ENCODE peak calls at places on chromosomes 12 and 14, in ten cellular contexts. One of them, this sample, is unnamed.

GRCh38 chr12:93003540-93004239 is 74.6 kb upstream of the EEA1 start:
- DNase-seq in activated CD8-positive, alpha-beta T cell treated with anti-CD3 and anti-CD28 coated beads for 36 hours: no peak
- DNase-seq in fibroblast of the aortic adventitia: peak; percentile 45
- DNase-seq in dorsolateral prefrontal cortex: no peak
- DNase-seq in AG09319: no peak
- DNase-seq in CD8-positive, alpha-beta T cell: no peak
- DNase-seq in upper lobe of right lung: no peak
- DNase-seq in MCF 10A: peak; percentile 42
- DNase-seq in lower lobe of right lung: no peak
- DNase-seq in psoas muscle: no peak
- DNase-seq in this sample: no peak

GRCh38 chr12:24109381-24110039 is 160.0 kb upstream of the SOX5 start:
- DNase-seq in activated CD8-positive, alpha-beta T cell treated with anti-CD3 and anti-CD28 coated beads for 36 hours: no peak
- DNase-seq in fibroblast of the aortic adventitia: peak; percentile 30
- DNase-seq in dorsolateral prefrontal cortex: no peak
- DNase-seq in AG09319: no peak
- DNase-seq in CD8-positive, alpha-beta T cell: no peak
- DNase-seq in upper lobe of right lung: no peak
- DNase-seq in MCF 10A: peak; percentile 27
- DNase-seq in lower lobe of right lung: no peak
- DNase-seq in psoas muscle: no peak
- DNase-seq in this sample: peak; percentile 66

GRCh38 chr14:64637735-64638473 is 66.3 kb upstream of the PLEKHG3 start:
- DNase-seq in activated CD8-positive, alpha-beta T cell treated with anti-CD3 and anti-CD28 coated beads for 36 hours: no peak
- DNase-seq in fibroblast of the aortic adventitia: no peak
- DNase-seq in dorsolateral prefrontal cortex: no peak
- DNase-seq in AG09319: no peak
- DNase-seq in CD8-positive, alpha-beta T cell: no peak
- DNase-seq in upper lobe of right lung: no peak
- DNase-seq in MCF 10A: no peak
- DNase-seq in lower lobe of right lung: no peak
- DNase-seq in psoas muscle: no peak
- DNase-seq in this sample: no peak

GRCh38 chr12:127987199-127987901 is 279.6 kb upstream of the TMEM132C start:
- DNase-seq in activated CD8-positive, alpha-beta T cell treated with anti-CD3 and anti-CD28 coated beads for 36 hours: no peak
- DNase-seq in fibroblast of the aortic adventitia: peak; percentile 11
- DNase-seq in dorsolateral prefrontal cortex: no peak
- DNase-seq in AG09319: no peak
- DNase-seq in CD8-positive, alpha-beta T cell: no peak
- DNase-seq in upper lobe of right lung: no peak
- DNase-seq in MCF 10A: no peak
- DNase-seq in lower lobe of right lung: no peak
- DNase-seq in psoas muscle: no peak
- DNase-seq in this sample: no peak

GRCh38 chr12:113796086-113796827 is 169.9 kb downstream of the RBM19 start:
- DNase-seq in activated CD8-positive, alpha-beta T cell treated with anti-CD3 and anti-CD28 coated beads for 36 hours: no peak
- DNase-seq in fibroblast of the aortic adventitia: no peak
- DNase-seq in dorsolateral prefrontal cortex: no peak
- DNase-seq in AG09319: no peak
- DNase-seq in CD8-positive, alpha-beta T cell: no peak
- DNase-seq in upper lobe of right lung: peak; percentile 38
- DNase-seq in MCF 10A: no peak
- DNase-seq in lower lobe of right lung: no peak
- DNase-seq in psoas muscle: no peak
- DNase-seq in this sample: no peak

GRCh38 chr14:94882401-94882800 is 112.5 kb upstream of the GSC start:
- DNase-seq in activated CD8-positive, alpha-beta T cell treated with anti-CD3 and anti-CD28 coated beads for 36 hours: no peak
- DNase-seq in fibroblast of the aortic adventitia: no peak
- DNase-seq in dorsolateral prefrontal cortex: no peak
- DNase-seq in AG09319: no peak
- DNase-seq in CD8-positive, alpha-beta T cell: no peak
- DNase-seq in upper lobe of right lung: no peak
- DNase-seq in MCF 10A: no peak
- DNase-seq in lower lobe of right lung: no peak
- DNase-seq in psoas muscle: no peak
- DNase-seq in this sample: no peak

GRCh38 chr12:111122458-111122878 is 202.1 kb upstream of the MYL2 start:
- DNase-seq in activated CD8-positive, alpha-beta T cell treated with anti-CD3 and anti-CD28 coated beads for 36 hours: no peak
- DNase-seq in fibroblast of the aortic adventitia: no peak
- DNase-seq in dorsolateral prefrontal cortex: no peak
- DNase-seq in AG09319: no peak
- DNase-seq in CD8-positive, alpha-beta T cell: no peak
- DNase-seq in upper lobe of right lung: no peak
- DNase-seq in MCF 10A: no peak
- DNase-seq in lower lobe of right lung: no peak
- DNase-seq in psoas muscle: no peak
- DNase-seq in this sample: no peak

GRCh38 chr14:100341301-100342031 is 18.3 kb downstream of the SLC25A47 start:
- DNase-seq in activated CD8-positive, alpha-beta T cell treated with anti-CD3 and anti-CD28 coated beads for 36 hours: peak; percentile 28
- DNase-seq in fibroblast of the aortic adventitia: peak; percentile 87
- DNase-seq in dorsolateral prefrontal cortex: peak; percentile 31
- DNase-seq in AG09319: peak; percentile 34
- DNase-seq in CD8-positive, alpha-beta T cell: no peak
- DNase-seq in upper lobe of right lung: peak; percentile 61
- DNase-seq in MCF 10A: peak; percentile 59
- DNase-seq in lower lobe of right lung: peak; percentile 57
- DNase-seq in psoas muscle: no peak
- DNase-seq in this sample: peak; percentile 80

GRCh38 chr14:36818794-36819384 is 157.2 kb downstream of the PAX9 start:
- DNase-seq in activated CD8-positive, alpha-beta T cell treated with anti-CD3 and anti-CD28 coated beads for 36 hours: no peak
- DNase-seq in fibroblast of the aortic adventitia: peak; percentile 2
- DNase-seq in dorsolateral prefrontal cortex: no peak
- DNase-seq in AG09319: no peak
- DNase-seq in CD8-positive, alpha-beta T cell: no peak
- DNase-seq in upper lobe of right lung: no peak
- DNase-seq in MCF 10A: peak; percentile 23
- DNase-seq in lower lobe of right lung: no peak
- DNase-seq in psoas muscle: no peak
- DNase-seq in this sample: no peak

GRCh38 chr14:69584389-69584788 is 9.7 kb upstream of the CCDC177 start:
- DNase-seq in activated CD8-positive, alpha-beta T cell treated with anti-CD3 and anti-CD28 coated beads for 36 hours: no peak
- DNase-seq in fibroblast of the aortic adventitia: no peak
- DNase-seq in dorsolateral prefrontal cortex: no peak
- DNase-seq in AG09319: no peak
- DNase-seq in CD8-positive, alpha-beta T cell: no peak
- DNase-seq in upper lobe of right lung: no peak
- DNase-seq in MCF 10A: no peak
- DNase-seq in lower lobe of right lung: no peak
- DNase-seq in psoas muscle: no peak
- DNase-seq in this sample: no peak

GRCh38 chr12:109741286-109741969 is 27.8 kb downstream of the FAM222A start:
- DNase-seq in activated CD8-positive, alpha-beta T cell treated with anti-CD3 and anti-CD28 coated beads for 36 hours: no peak
- DNase-seq in fibroblast of the aortic adventitia: no peak
- DNase-seq in dorsolateral prefrontal cortex: peak; percentile 24
- DNase-seq in AG09319: no peak
- DNase-seq in CD8-positive, alpha-beta T cell: no peak
- DNase-seq in upper lobe of right lung: peak; percentile 49
- DNase-seq in MCF 10A: no peak
- DNase-seq in lower lobe of right lung: peak; percentile 17
- DNase-seq in psoas muscle: peak; percentile 23
- DNase-seq in this sample: no peak

GRCh38 chr14:56237398-56237797 is 119.2 kb downstream of the PELI2 start:
- DNase-seq in activated CD8-positive, alpha-beta T cell treated with anti-CD3 and anti-CD28 coated beads for 36 hours: no peak
- DNase-seq in fibroblast of the aortic adventitia: no peak
- DNase-seq in dorsolateral prefrontal cortex: no peak
- DNase-seq in AG09319: no peak
- DNase-seq in CD8-positive, alpha-beta T cell: no peak
- DNase-seq in upper lobe of right lung: no peak
- DNase-seq in MCF 10A: no peak
- DNase-seq in lower lobe of right lung: no peak
- DNase-seq in psoas muscle: no peak
- DNase-seq in this sample: no peak

GRCh38 chr14:99481745-99482099 is 513 bp downstream of the CCNK start:
- DNase-seq in activated CD8-positive, alpha-beta T cell treated with anti-CD3 and anti-CD28 coated beads for 36 hours: peak; percentile 23
- DNase-seq in fibroblast of the aortic adventitia: peak; percentile 49
- DNase-seq in dorsolateral prefrontal cortex: no peak
- DNase-seq in AG09319: no peak
- DNase-seq in CD8-positive, alpha-beta T cell: no peak
- DNase-seq in upper lobe of right lung: no peak
- DNase-seq in MCF 10A: peak; percentile 24
- DNase-seq in lower lobe of right lung: no peak
- DNase-seq in psoas muscle: no peak
- DNase-seq in this sample: no peak

GRCh38 chr12:49578471-49579112 is 10.7 kb upstream of the MCRS1 start:
- DNase-seq in activated CD8-positive, alpha-beta T cell treated with anti-CD3 and anti-CD28 coated beads for 36 hours: no peak
- DNase-seq in fibroblast of the aortic adventitia: no peak
- DNase-seq in dorsolateral prefrontal cortex: no peak
- DNase-seq in AG09319: no peak
- DNase-seq in CD8-positive, alpha-beta T cell: no peak
- DNase-seq in upper lobe of right lung: no peak
- DNase-seq in MCF 10A: no peak
- DNase-seq in lower lobe of right lung: no peak
- DNase-seq in psoas muscle: peak; percentile 13
- DNase-seq in this sample: no peak

GRCh38 chr12:49088932-49089330 is 5.7 kb downstream of the DHH start:
- DNase-seq in activated CD8-positive, alpha-beta T cell treated with anti-CD3 and anti-CD28 coated beads for 36 hours: no peak
- DNase-seq in fibroblast of the aortic adventitia: no peak
- DNase-seq in dorsolateral prefrontal cortex: no peak
- DNase-seq in AG09319: no peak
- DNase-seq in CD8-positive, alpha-beta T cell: no peak
- DNase-seq in upper lobe of right lung: no peak
- DNase-seq in MCF 10A: no peak
- DNase-seq in lower lobe of right lung: no peak
- DNase-seq in psoas muscle: no peak
- DNase-seq in this sample: no peak

GRCh38 chr12:32110417-32110816 is 3.8 kb downstream of the BICD1 start:
- DNase-seq in activated CD8-positive, alpha-beta T cell treated with anti-CD3 and anti-CD28 coated beads for 36 hours: no peak
- DNase-seq in fibroblast of the aortic adventitia: no peak
- DNase-seq in dorsolateral prefrontal cortex: no peak
- DNase-seq in AG09319: no peak
- DNase-seq in CD8-positive, alpha-beta T cell: no peak
- DNase-seq in upper lobe of right lung: no peak
- DNase-seq in MCF 10A: no peak
- DNase-seq in lower lobe of right lung: no peak
- DNase-seq in psoas muscle: no peak
- DNase-seq in this sample: no peak

DNA sequence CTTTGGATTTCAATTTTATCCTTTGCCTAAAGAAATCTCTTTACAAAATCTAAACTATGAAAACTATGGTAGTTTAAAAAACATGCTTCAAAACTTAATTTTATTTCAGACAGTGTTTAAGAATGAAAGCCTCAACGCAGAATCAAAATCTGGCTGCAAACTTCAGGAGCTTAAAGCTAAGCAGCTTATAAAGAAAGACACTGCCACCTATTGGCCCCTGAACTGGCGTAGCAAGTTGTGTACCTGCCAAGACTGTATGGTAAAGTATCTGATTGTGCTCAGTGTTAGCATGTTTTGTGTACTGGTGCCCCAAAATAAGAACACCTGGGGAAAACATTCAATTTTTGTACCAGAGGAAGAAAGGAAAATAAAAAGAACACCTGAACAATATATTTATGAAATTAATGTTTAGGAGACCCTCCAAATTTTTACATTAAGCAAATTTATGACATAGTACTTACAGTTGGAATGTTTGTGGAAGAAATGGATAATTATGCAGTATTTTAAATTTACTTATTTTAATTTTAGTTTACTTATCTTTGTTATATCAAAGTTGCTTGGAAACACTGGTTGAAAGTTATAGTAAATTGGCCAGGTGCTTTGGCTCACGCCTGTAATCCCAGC is 12.2 kb downstream of the UBR7 start:
- DNase-seq in activated CD8-positive, alpha-beta T cell treated with anti-CD3 and anti-CD28 coated beads for 36 hours: peak; percentile 67
- DNase-seq in fibroblast of the aortic adventitia: peak; percentile 73
- DNase-seq in dorsolateral prefrontal cortex: no peak
- DNase-seq in AG09319: no peak
- DNase-seq in CD8-positive, alpha-beta T cell: no peak
- DNase-seq in upper lobe of right lung: peak; percentile 29
- DNase-seq in MCF 10A: peak; percentile 67
- DNase-seq in lower lobe of right lung: no peak
- DNase-seq in psoas muscle: no peak
- DNase-seq in this sample: peak; percentile 62
- TF ChIP-seq CTCF in activated CD8-positive, alpha-beta T cell treated with anti-CD3 and anti-CD28 coated beads for 36 hours: peak; percentile 64
- TF ChIP-seq CTCF in fibroblast of the aortic adventitia: peak; percentile 56
- TF ChIP-seq CTCF in dorsolateral prefrontal cortex: peak; percentile 40
- TF ChIP-seq CTCF in AG09319: peak; percentile 57
- TF ChIP-seq CTCF in CD8-positive, alpha-beta T cell: peak; percentile 76
- TF ChIP-seq CTCF in upper lobe of right lung: peak; percentile 58
- TF ChIP-seq CTCF in MCF 10A: peak; percentile 78
- TF ChIP-seq CTCF in lower lobe of right lung: peak; percentile 48
- TF ChIP-seq CTCF in psoas muscle: peak; percentile 46
- TF ChIP-seq CTCF in this sample: peak; percentile 79

DNA sequence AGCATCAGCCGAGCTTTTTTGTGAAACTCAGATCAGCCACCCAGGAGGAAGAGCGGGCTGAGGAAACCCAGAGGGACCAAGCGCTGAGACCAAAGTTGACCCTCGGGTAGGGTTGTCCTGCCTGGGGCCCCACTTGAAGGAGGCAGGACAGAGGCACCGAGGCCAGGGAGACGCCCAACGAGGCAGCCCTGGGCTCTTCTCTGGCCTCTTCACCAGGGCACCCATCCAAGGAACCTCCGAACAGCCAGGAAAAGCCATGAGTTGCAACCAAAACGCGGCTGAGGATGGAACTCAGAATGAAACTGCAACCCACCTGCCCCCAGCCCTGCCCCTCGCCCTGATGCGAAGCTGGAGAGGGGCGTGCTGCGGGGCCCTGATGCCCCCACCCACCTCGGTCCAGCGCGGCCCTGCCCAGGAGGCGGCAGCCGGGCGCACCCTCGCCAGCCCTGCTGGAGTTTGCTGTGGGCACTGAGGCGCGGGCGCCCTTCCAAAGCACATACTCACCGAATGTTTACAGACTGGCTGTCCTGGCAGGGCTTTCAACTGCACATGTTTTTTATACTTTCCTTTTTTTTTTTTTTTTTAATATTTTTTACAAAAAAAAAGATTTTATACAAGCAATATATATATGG is 41.9 kb downstream of the JDP2 start:
- DNase-seq in activated CD8-positive, alpha-beta T cell treated with anti-CD3 and anti-CD28 coated beads for 36 hours: no peak
- DNase-seq in fibroblast of the aortic adventitia: no peak
- DNase-seq in dorsolateral prefrontal cortex: no peak
- DNase-seq in AG09319: no peak
- DNase-seq in CD8-positive, alpha-beta T cell: no peak
- DNase-seq in upper lobe of right lung: peak; percentile 92
- DNase-seq in MCF 10A: no peak
- DNase-seq in lower lobe of right lung: peak; percentile 89
- DNase-seq in psoas muscle: no peak
- DNase-seq in this sample: no peak
- TF ChIP-seq CTCF in activated CD8-positive, alpha-beta T cell treated with anti-CD3 and anti-CD28 coated beads for 36 hours: no peak
- TF ChIP-seq CTCF in fibroblast of the aortic adventitia: no peak
- TF ChIP-seq CTCF in dorsolateral prefrontal cortex: no peak
- TF ChIP-seq CTCF in AG09319: no peak
- TF ChIP-seq CTCF in CD8-positive, alpha-beta T cell: no peak
- TF ChIP-seq CTCF in upper lobe of right lung: no peak
- TF ChIP-seq CTCF in MCF 10A: no peak
- TF ChIP-seq CTCF in lower lobe of right lung: no peak
- TF ChIP-seq CTCF in psoas muscle: no peak
- TF ChIP-seq CTCF in this sample: no peak

GRCh38 chr12:67994046-67994445 is 4.8 kb downstream of the IFNG-AS1 start:
- DNase-seq in activated CD8-positive, alpha-beta T cell treated with anti-CD3 and anti-CD28 coated beads for 36 hours: no peak
- DNase-seq in fibroblast of the aortic adventitia: no peak
- DNase-seq in dorsolateral prefrontal cortex: no peak
- DNase-seq in AG09319: no peak
- DNase-seq in CD8-positive, alpha-beta T cell: no peak
- DNase-seq in upper lobe of right lung: no peak
- DNase-seq in MCF 10A: no peak
- DNase-seq in lower lobe of right lung: no peak
- DNase-seq in psoas muscle: no peak
- DNase-seq in this sample: no peak
- TF ChIP-seq CTCF in activated CD8-positive, alpha-beta T cell treated with anti-CD3 and anti-CD28 coated beads for 36 hours: no peak
- TF ChIP-seq CTCF in fibroblast of the aortic adventitia: no peak
- TF ChIP-seq CTCF in dorsolateral prefrontal cortex: no peak
- TF ChIP-seq CTCF in AG09319: no peak
- TF ChIP-seq CTCF in CD8-positive, alpha-beta T cell: no peak
- TF ChIP-seq CTCF in upper lobe of right lung: no peak
- TF ChIP-seq CTCF in MCF 10A: no peak
- TF ChIP-seq CTCF in lower lobe of right lung: no peak
- TF ChIP-seq CTCF in psoas muscle: no peak
- TF ChIP-seq CTCF in this sample: no peak

GRCh38 chr14:50855558-50855957 is 16.3 kb upstream of the ABHD12B start:
- DNase-seq in activated CD8-positive, alpha-beta T cell treated with anti-CD3 and anti-CD28 coated beads for 36 hours: no peak
- DNase-seq in fibroblast of the aortic adventitia: peak; percentile 43
- DNase-seq in dorsolateral prefrontal cortex: no peak
- DNase-seq in AG09319: no peak
- DNase-seq in CD8-positive, alpha-beta T cell: no peak
- DNase-seq in upper lobe of right lung: no peak
- DNase-seq in MCF 10A: no peak
- DNase-seq in lower lobe of right lung: no peak
- DNase-seq in psoas muscle: no peak
- DNase-seq in this sample: no peak
- TF ChIP-seq CTCF in activated CD8-positive, alpha-beta T cell treated with anti-CD3 and anti-CD28 coated beads for 36 hours: no peak
- TF ChIP-seq CTCF in fibroblast of the aortic adventitia: no peak
- TF ChIP-seq CTCF in dorsolateral prefrontal cortex: no peak
- TF ChIP-seq CTCF in AG09319: no peak
- TF ChIP-seq CTCF in CD8-positive, alpha-beta T cell: no peak
- TF ChIP-seq CTCF in upper lobe of right lung: no peak
- TF ChIP-seq CTCF in MCF 10A: no peak
- TF ChIP-seq CTCF in lower lobe of right lung: no peak
- TF ChIP-seq CTCF in psoas muscle: no peak
- TF ChIP-seq CTCF in this sample: no peak

This sample was measured in GM13976.